ENCODE peak calls at places on chromosomes 16 and 17, in nine cellular contexts. N is HFF-Myc; I is AG04450; D is CD4-positive, CD25-positive, alpha-beta regulatory T cell; T is NCI-H510A; H is ELF-1; B is C1 segment of cervical spinal cord; C is keratinocyte; Z is tibial nerve. A is an unnamed sample.

GRCh38 chr16:8579559-8579958 is 10.8 kb downstream of the TMEM114 start:
- DNase-seq in H (no peak), Z (no peak), D (no peak), N (no peak), C (no peak), B (no peak), T (no peak), I (no peak), A (no peak)

GRCh38 chr17:79547586-79547985 is 63.3 kb downstream of the RBFOX3 start:
- DNase-seq in Z (no peak), H (no peak), B (no peak), N (no peak), T (no peak), D (no peak), I (no peak), C (no peak), A (no peak)

GRCh38 chr17:77229786-77230435 is 89.1 kb downstream of the SEC14L1 start:
- DNase-seq in D (no peak), T (no peak), B (no peak), N (no peak), C (no peak), I (no peak), H (no peak), Z (no peak), A (no peak)

GRCh38 chr16:10577305-10578202 is 2.8 kb downstream of the EMP2 start:
- DNase-seq in N (no peak), D (no peak), Z (no peak), T (peak; percentile 34), B (no peak), H (peak; percentile 66), C (no peak), I (no peak), A (peak; percentile 67)

GRCh38 chr17:82095777-82096708 is 2.0 kb downstream of the FASN start:
- DNase-seq in D (no peak), T (no peak), B (peak; percentile 24), Z (no peak), N (no peak), H (peak; percentile 37), C (no peak), I (no peak), A (peak; percentile 88)

GRCh38 chr17:35167666-35168065 is 20.0 kb downstream of the UNC45B start:
- DNase-seq in T (no peak), H (no peak), I (no peak), N (no peak), D (no peak), Z (no peak), C (peak; percentile 32), B (no peak), A (no peak)

GRCh38 chr17:65533855-65534457 is 27.5 kb downstream of the AXIN2 start:
- DNase-seq in C (no peak), Z (no peak), B (no peak), H (no peak), D (no peak), N (no peak), I (no peak), T (no peak), A (peak; percentile 50)

GRCh38 chr16:69346683-69347082 is 4.9 kb downstream of the TMED6 start:
- DNase-seq in Z (no peak), D (no peak), N (no peak), I (no peak), H (no peak), C (no peak), B (no peak), T (no peak), A (no peak)

GRCh38 chr17:8789743-8790142 is 9.4 kb downstream of the MFSD6L start:
- DNase-seq in H (peak; percentile 32), T (no peak), D (no peak), I (no peak), N (no peak), C (no peak), Z (no peak), B (no peak), A (no peak)

GRCh38 chr16:57755061-57755684 is 19.6 kb downstream of the KATNB1 start:
- DNase-seq in H (no peak), Z (no peak), I (no peak), C (no peak), D (no peak), T (no peak), B (no peak), N (no peak), A (no peak)

GRCh38 chr16:57159447-57159846 is 26.4 kb downstream of the PSME3IP1 start:
- DNase-seq in T (no peak), N (no peak), H (no peak), C (no peak), D (no peak), B (no peak), Z (no peak), I (no peak), A (no peak)

GRCh38 chr17:10579270-10579669 is 29.8 kb upstream of the MYH2 start:
- DNase-seq in Z (no peak), I (no peak), T (no peak), C (no peak), H (no peak), N (no peak), B (no peak), D (no peak), A (no peak)